ENCODE peak calls at places on chromosomes 6 and 20, in four cellular contexts. C is astrocyte, K is esophagus muscularis mucosa, P is pancreas. Q is an unnamed sample. For H3K4me1, the result is how much of the 10 kb centered on the place peaks cover.

GRCh38 chr6:33118525-33119123 is 42.8 kb downstream of the HLA-DPB1 start:
- DNase-seq in C (peak), K (no peak), P (no peak), Q (no peak)

GRCh38 chr20:58659841-58660240 is 8.8 kb downstream of the STX16 start:
- DNase-seq in C (no peak), K (peak), P (no peak), Q (no peak)

GRCh38 chr6:45647341-45648138 is 269.8 kb upstream of the SUPT3H start:
- DNase-seq in C (no peak), K (no peak), P (no peak), Q (no peak)

GRCh38 chr6:169529931-169530761 is 171.7 kb downstream of the WDR27 start:
- DNase-seq in C (peak), K (no peak), P (peak), Q (peak)

GRCh38 chr20:25252686-25253421 is 5.0 kb downstream of the PYGB start:
- DNase-seq in C (no peak), K (no peak), P (no peak), Q (no peak)

GRCh38 chr6:45400021-45400420 is 22.3 kb upstream of the SUPT3H start:
- DNase-seq in C (no peak), K (no peak), P (no peak), Q (no peak)

GRCh38 chr6:88569959-88570358 is 393.5 kb downstream of the RNGTT start:
- DNase-seq in C (no peak), K (peak), P (no peak), Q (no peak)

GRCh38 chr20:16206817-16207216 is 366.4 kb downstream of the KIF16B start:
- DNase-seq in C (no peak), K (no peak), P (no peak), Q (no peak)

GRCh38 chr6:150167479-150167873 is 24.6 kb downstream of the PPP1R14C start:
- DNase-seq in C (no peak), K (no peak), P (no peak), Q (no peak)

GRCh38 chr6:13398421-13398994 is 70.2 kb upstream of the TBC1D7 start:
- DNase-seq in C (no peak), K (no peak), P (no peak), Q (no peak)

GRCh38 chr6:79946242-79946641 is 1.1 kb downstream of the ELOVL4 start:
- DNase-seq in C (peak), K (no peak), P (no peak), Q (no peak)

GRCh38 chr20:58707770-58708169 is 15.2 kb downstream of the NPEPL1 start:
- DNase-seq in C (no peak), K (peak), P (no peak), Q (no peak)

GRCh38 chr6:166626177-166627038 is 643 bp downstream of the RPS6KA2 start:
- DNase-seq in C (no peak), K (no peak), P (peak), Q (peak)

GRCh38 chr6:89298680-89299450 is 16.2 kb downstream of the GABRR2 start:
- DNase-seq in C (peak), K (peak), P (no peak), Q (no peak)

GRCh38 chr6:160428818-160429744 is 80.9 kb downstream of the SLC22A3 start:
- DNase-seq in C (no peak), K (peak), P (no peak), Q (no peak)

GRCh38 chr20:2244993-2245392 is 50.8 kb upstream of the TGM3 start:
- DNase-seq in C (no peak), K (no peak), P (no peak), Q (no peak)

GRCh38 chr6:96194675-96195074 is 178.9 kb downstream of the FUT9 start:
- DNase-seq in C (no peak), K (no peak), P (no peak), Q (no peak)

GRCh38 chr20:53957421-53958172 is 112.8 kb downstream of the BCAS1 start:
- DNase-seq in C (peak), K (no peak), P (no peak), Q (no peak)
- TF ChIP-seq CTCF in C (no peak), K (no peak), P (no peak), Q (no peak)

DNA sequence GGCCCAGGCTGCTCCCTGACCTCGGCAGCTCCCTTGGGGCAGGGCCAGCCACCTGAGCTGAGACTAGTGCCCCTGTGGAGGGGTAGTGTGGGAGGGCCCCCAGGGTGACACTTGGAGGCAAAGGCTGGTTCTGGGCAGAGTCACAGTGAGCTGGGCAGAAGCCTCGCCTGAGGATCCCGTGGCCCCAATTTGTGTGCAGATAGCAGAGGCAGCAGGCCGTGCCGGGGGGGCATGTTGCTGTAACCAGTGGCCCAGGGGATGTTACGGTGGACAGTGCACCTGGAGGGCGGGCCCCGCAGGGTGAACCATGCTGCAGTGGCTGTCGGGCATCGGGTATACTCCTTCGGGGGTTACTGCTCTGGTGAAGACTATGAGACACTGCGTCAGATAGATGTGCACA is 2.9 kb downstream of the KLHDC3 start:
- DNase-seq in C (no peak), K (no peak), P (no peak), Q (peak)
- H3K4me3 ChIP-seq in C (no peak), K (no peak), P (no peak), Q (peak)

GRCh38 chr6:137349856-137350830 is 131.0 kb upstream of the IFNGR1 start:
- DNase-seq in C (no peak), K (no peak), P (no peak), Q (no peak)
- H3K4me1 ChIP-seq in C (under half), K (under half), P (under half), Q (under half)

DNA sequence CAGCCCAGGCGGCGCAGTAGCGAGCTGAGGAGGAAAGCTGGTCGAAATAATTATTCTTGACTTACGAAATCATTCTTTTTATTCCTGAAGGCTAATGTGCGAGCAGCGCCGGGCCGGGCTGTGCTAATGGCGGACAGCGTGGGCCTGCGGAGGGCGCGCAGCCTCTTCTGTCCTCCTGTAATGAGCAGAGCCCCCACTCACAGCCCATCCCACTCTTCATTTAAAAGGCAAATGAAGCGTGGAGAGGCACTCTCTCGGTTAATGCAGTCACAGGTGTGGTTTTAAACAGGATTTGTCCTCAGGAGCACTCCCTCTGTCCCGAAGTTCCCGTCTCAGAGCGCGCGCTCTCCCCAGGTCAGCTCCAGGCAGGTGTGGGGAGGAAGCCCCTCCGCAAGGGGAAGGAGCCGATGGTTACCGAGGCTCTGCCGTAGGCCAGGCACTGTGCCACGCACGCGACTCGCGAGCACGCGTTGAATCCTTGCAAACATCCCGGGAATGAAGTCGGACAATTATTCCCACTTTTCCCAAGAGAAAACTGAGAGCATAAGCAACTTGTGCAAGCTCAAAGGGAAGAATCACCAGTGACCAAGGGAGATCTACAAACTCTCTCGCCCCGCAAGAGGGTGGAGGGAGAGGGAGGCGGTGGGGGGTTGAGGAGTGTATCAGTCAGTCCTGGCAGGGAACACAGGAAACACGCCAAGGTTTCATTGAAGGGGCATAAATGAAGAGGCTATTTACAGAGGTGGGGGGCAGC is 35.5 kb upstream of the ZFAND3 start:
- DNase-seq in C (no peak), K (no peak), P (no peak), Q (peak)
- TF ChIP-seq CTCF in C (no peak), K (no peak), P (no peak), Q (no peak)

GRCh38 chr6:75207211-75207984 is 1.5 kb upstream of the COL12A1 start:
- DNase-seq in C (peak), K (no peak), P (no peak), Q (peak)

GRCh38 chr6:75206338-75207210 is 721 bp upstream of the COL12A1 start:
- DNase-seq in C (peak), K (no peak), P (no peak), Q (no peak)

GRCh38 chr6:75204959-75205775 is 686 bp downstream of the COL12A1 start:
- DNase-seq in C (peak), K (no peak), P (no peak), Q (peak)

GRCh38 chr6:75204222-75204958 is 1.5 kb downstream of the COL12A1 start:
- DNase-seq in C (peak), K (peak), P (peak), Q (peak)

GRCh38 chr6:75205776-75206334 is at the start of gene COL12A1:
- DNase-seq in C (peak), K (peak), P (peak), Q (peak)
- H3K4me3 ChIP-seq in C (peak), K (peak), P (peak), Q (peak)

GRCh38 chr6:43014434-43014909 is 423 bp downstream of the KLHDC3 start:
- DNase-seq in C (peak), K (no peak), P (no peak), Q (no peak)
- H3K4me1 ChIP-seq in C (under half), K (under half), P (under half), Q (half or more)

DNA sequence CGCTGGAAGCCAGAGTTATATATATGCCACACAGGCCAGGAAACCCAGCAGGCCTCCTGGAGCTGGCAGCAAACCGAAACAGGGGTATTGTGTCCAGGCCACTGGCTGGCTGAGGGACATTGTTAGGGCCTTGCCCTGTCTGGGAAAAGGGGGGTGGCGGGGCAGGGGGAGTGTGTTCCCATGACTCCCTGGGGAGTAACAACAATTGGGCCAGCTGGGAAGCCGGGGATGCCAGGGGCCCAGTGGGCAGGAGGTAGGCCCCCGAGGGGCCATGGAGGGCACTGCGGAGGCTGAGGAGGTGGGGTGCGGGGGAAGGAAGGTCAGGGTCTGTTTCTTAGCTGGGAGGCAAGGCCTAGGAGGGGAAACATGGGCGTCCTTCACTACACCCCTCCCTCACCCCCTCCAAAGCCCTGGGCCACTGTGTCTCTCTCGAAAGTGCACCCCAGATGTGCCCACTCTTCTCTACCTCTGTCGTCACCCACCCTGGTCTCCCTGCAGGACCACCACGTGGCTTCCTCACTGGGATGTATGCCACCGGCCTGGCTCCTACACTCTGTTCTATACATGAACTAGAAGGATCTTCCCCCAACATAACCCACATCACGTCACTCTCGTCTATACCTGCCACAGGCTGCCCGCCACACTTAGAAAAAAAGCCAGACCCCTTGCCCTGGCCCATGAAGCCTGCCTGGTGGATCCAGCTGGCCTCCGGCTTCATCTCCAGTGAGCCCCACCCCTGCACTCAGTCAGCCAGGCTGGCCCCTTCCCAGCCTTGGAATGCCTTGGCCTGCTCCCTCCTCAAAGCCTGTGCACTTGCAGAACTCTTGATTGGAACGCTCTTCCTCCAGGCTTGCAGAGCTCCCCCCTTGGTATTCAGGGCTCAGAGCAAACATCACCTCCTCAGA is 7.8 kb upstream of the E2F1 start:
- DNase-seq in C (no peak), K (no peak), P (no peak), Q (peak)
- TF ChIP-seq CTCF in C (no peak), K (no peak), P (no peak), Q (no peak)

GRCh38 chr6:90938116-90938515 is 351.2 kb upstream of the MAP3K7 start:
- DNase-seq in C (peak), K (no peak), P (no peak), Q (no peak)
- H3K4me3 ChIP-seq in C (no peak), K (no peak), P (no peak), Q (no peak)

GRCh38 chr20:51523276-51524013 is 19.1 kb downstream of the NFATC2 start:
- DNase-seq in C (no peak), K (no peak), P (no peak), Q (no peak)

GRCh38 chr20:51526754-51527153 is 15.8 kb downstream of the NFATC2 start:
- DNase-seq in C (no peak), K (no peak), P (no peak), Q (no peak)

GRCh38 chr20:51528263-51529026 is 14.1 kb downstream of the NFATC2 start:
- DNase-seq in C (no peak), K (no peak), P (no peak), Q (no peak)

GRCh38 chr20:51525241-51526104 is 17.0 kb downstream of the NFATC2 start:
- DNase-seq in C (no peak), K (no peak), P (no peak), Q (no peak)

DNA sequence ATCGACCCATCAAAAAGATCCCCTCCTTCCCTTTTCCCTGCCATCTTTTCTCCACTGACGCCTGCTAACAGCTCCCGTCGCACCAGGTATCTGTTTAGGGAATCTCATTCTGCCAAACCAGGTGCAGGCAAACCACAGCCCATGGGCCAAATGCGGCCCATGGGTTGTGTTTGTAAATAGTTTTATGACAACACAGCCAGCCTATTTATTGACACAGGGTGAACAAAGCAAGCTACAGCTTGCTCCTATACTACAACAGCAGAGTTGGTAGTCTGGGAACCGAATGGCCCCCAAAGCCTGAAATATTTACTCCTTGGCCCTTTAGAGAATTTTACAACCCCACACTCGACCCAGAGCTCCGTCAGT is 16.4 kb downstream of the NFATC2 start:
- DNase-seq in C (no peak), K (no peak), P (no peak), Q (no peak)
- H3K4me1 ChIP-seq in C (under half), K (under half), P (under half), Q (under half)